ENCODE peak calls at places on chromosomes 7 and 10, in eight cellular contexts. E is omental fat pad; F is NCI-H2029 treated with DMSO at 0.1 percent for 48 hours; O is stomach; I is stimulated activated naive CD8-positive, alpha-beta T cell treated with anti-CD3 and anti-CD28 coated beads, Interleukin-15, amount 100 ng/mL, for 72 hours; T is M059J; S is astrocyte of the spinal cord; C is NCI-H1092. H is an unnamed sample.

GRCh38 chr7:6026011-6026819 is 5.0 kb upstream of the ANKRD61 start:
- DNase-seq in E (no peak), F (no peak), O (peak), I (peak), T (peak), S (peak), C (no peak), H (peak)

GRCh38 chr7:112154690-112155089 is 51.5 kb downstream of the DOCK4 start:
- DNase-seq in E (no peak), F (no peak), O (no peak), I (no peak), T (no peak), S (no peak), C (no peak), H (no peak)

GRCh38 chr10:125028291-125028867 is 86.5 kb downstream of the ZRANB1 start:
- DNase-seq in E (no peak), F (no peak), O (no peak), I (no peak), T (no peak), S (peak), C (no peak), H (no peak)

GRCh38 chr7:15461576-15461975 is 100.2 kb downstream of the AGMO start:
- DNase-seq in E (no peak), F (no peak), O (no peak), I (no peak), T (peak), S (peak), C (no peak), H (no peak)

GRCh38 chr7:774161-775109 is 47.4 kb upstream of the PRKAR1B start:
- DNase-seq in E (peak), F (no peak), O (peak), I (peak), T (no peak), S (peak), C (no peak), H (no peak)

GRCh38 chr7:90749774-90750173 is 153.7 kb downstream of the CDK14 start:
- DNase-seq in E (no peak), F (no peak), O (no peak), I (no peak), T (no peak), S (no peak), C (no peak), H (no peak)

GRCh38 chr10:64110079-64110478 is 588.9 kb downstream of the REEP3 start:
- DNase-seq in E (no peak), F (no peak), O (no peak), I (no peak), T (no peak), S (no peak), C (no peak), H (no peak)

GRCh38 chr7:141575164-141575563 is 24.0 kb downstream of the AGK start:
- DNase-seq in E (no peak), F (no peak), O (no peak), I (no peak), T (no peak), S (no peak), C (no peak), H (no peak)

GRCh38 chr7:83271212-83272099 is 108.8 kb upstream of the PCLO start:
- DNase-seq in E (no peak), F (peak), O (no peak), I (no peak), T (peak), S (peak), C (peak), H (no peak)

H was measured in suprapubic skin.